ENCODE peak calls at places on chromosome 16, in nine cellular contexts. One of them, this sample, is unnamed.

GRCh38 chr16:4021070-4021779 is 95.0 kb downstream of the ADCY9 start:
- DNase-seq in endothelial cell: no peak
- DNase-seq in A172: no peak
- DNase-seq in D341Med: no peak
- DNase-seq in endodermal cell: no peak
- DNase-seq in IMR-90: no peak
- DNase-seq in AG08396: no peak
- DNase-seq in naive thymus-derived CD8-positive, alpha-beta T cell: no peak
- DNase-seq in EH: peak; percentile 17
- DNase-seq in this sample: no peak

GRCh38 chr16:88649195-88649923 is 1.5 kb downstream of the CYBA start:
- DNase-seq in D341Med: no peak
- DNase-seq in IMR-90: no peak
- DNase-seq in endothelial cell: no peak
- DNase-seq in naive thymus-derived CD8-positive, alpha-beta T cell: no peak
- DNase-seq in endodermal cell: no peak
- DNase-seq in AG08396: no peak
- DNase-seq in A172: no peak
- DNase-seq in EH: no peak
- DNase-seq in this sample: no peak

GRCh38 chr16:12544477-12545291 is 259.0 kb downstream of the CPPED1 start:
- DNase-seq in IMR-90: no peak
- DNase-seq in AG08396: no peak
- DNase-seq in D341Med: no peak
- DNase-seq in A172: no peak
- DNase-seq in EH: no peak
- DNase-seq in endothelial cell: no peak
- DNase-seq in naive thymus-derived CD8-positive, alpha-beta T cell: no peak
- DNase-seq in endodermal cell: no peak
- DNase-seq in this sample: no peak

GRCh38 chr16:68396481-68396880 is 51.8 kb downstream of the SMPD3 start:
- DNase-seq in AG08396: peak; percentile 71
- DNase-seq in D341Med: peak; percentile 61
- DNase-seq in endodermal cell: no peak
- DNase-seq in naive thymus-derived CD8-positive, alpha-beta T cell: peak; percentile 65
- DNase-seq in endothelial cell: peak; percentile 41
- DNase-seq in IMR-90: peak; percentile 58
- DNase-seq in A172: peak; percentile 16
- DNase-seq in EH: peak; percentile 68
- DNase-seq in this sample: peak; percentile 21

GRCh38 chr16:4737545-4737944 is 3.2 kb downstream of the DNAAF8 start:
- DNase-seq in A172: no peak
- DNase-seq in EH: no peak
- DNase-seq in endothelial cell: no peak
- DNase-seq in AG08396: no peak
- DNase-seq in endodermal cell: no peak
- DNase-seq in naive thymus-derived CD8-positive, alpha-beta T cell: no peak
- DNase-seq in IMR-90: no peak
- DNase-seq in D341Med: no peak
- DNase-seq in this sample: no peak

GRCh38 chr16:85754403-85754802 is 3.5 kb upstream of the C16orf74 start:
- DNase-seq in D341Med: no peak
- DNase-seq in IMR-90: no peak
- DNase-seq in endodermal cell: no peak
- DNase-seq in endothelial cell: no peak
- DNase-seq in A172: no peak
- DNase-seq in EH: no peak
- DNase-seq in AG08396: no peak
- DNase-seq in naive thymus-derived CD8-positive, alpha-beta T cell: no peak
- DNase-seq in this sample: no peak

GRCh38 chr16:56980792-56981724 is 8.3 kb upstream of the NLRC5 start:
- DNase-seq in endothelial cell: no peak
- DNase-seq in IMR-90: no peak
- DNase-seq in D341Med: peak; percentile 18
- DNase-seq in AG08396: no peak
- DNase-seq in endodermal cell: no peak
- DNase-seq in EH: no peak
- DNase-seq in naive thymus-derived CD8-positive, alpha-beta T cell: no peak
- DNase-seq in A172: no peak
- DNase-seq in this sample: no peak

GRCh38 chr16:14628806-14629611 is 1.1 kb downstream of the PARN start:
- DNase-seq in AG08396: no peak
- DNase-seq in EH: peak; percentile 15
- DNase-seq in A172: peak; percentile 14
- DNase-seq in endodermal cell: no peak
- DNase-seq in D341Med: no peak
- DNase-seq in endothelial cell: no peak
- DNase-seq in naive thymus-derived CD8-positive, alpha-beta T cell: no peak
- DNase-seq in IMR-90: no peak
- DNase-seq in this sample: no peak

GRCh38 chr16:56742030-56742984 is 12.4 kb downstream of the NUP93 start:
- DNase-seq in D341Med: no peak
- DNase-seq in AG08396: peak; percentile 69
- DNase-seq in IMR-90: peak; percentile 92
- DNase-seq in EH: peak; percentile 90
- DNase-seq in A172: peak; percentile 86
- DNase-seq in endothelial cell: no peak
- DNase-seq in endodermal cell: no peak
- DNase-seq in naive thymus-derived CD8-positive, alpha-beta T cell: no peak
- DNase-seq in this sample: peak; percentile 11

GRCh38 chr16:72124148-72124547 is 30.5 kb downstream of the DHX38 start:
- DNase-seq in endothelial cell: no peak
- DNase-seq in AG08396: no peak
- DNase-seq in EH: no peak
- DNase-seq in D341Med: no peak
- DNase-seq in A172: no peak
- DNase-seq in IMR-90: no peak
- DNase-seq in naive thymus-derived CD8-positive, alpha-beta T cell: no peak
- DNase-seq in endodermal cell: no peak
- DNase-seq in this sample: no peak

This sample was measured in foreskin melanocyte.